ENCODE peak calls at places on chromosomes 6 and 20, in nine cellular contexts. L is GM12891, J is suprapubic skin, M is K562, R is transverse colon, H is upper lobe of left lung, V is HL-60, F is stomach, N is Panc1. P is an unnamed sample.

GRCh38 chr20:13515291-13515690 is 123.4 kb downstream of the TASP1 start:
- DNase-seq in L (no peak), J (no peak), M (no peak), R (no peak), H (no peak), V (no peak), F (no peak), N (no peak), P (no peak)

GRCh38 chr6:69089539-69089938 is 454.5 kb downstream of the ADGRB3 start:
- DNase-seq in L (no peak), J (no peak), M (no peak), R (no peak), H (no peak), V (no peak), F (no peak), N (no peak), P (no peak)

GRCh38 chr6:111718326-111718725 is 112.6 kb upstream of the TRAF3IP2 start:
- DNase-seq in L (no peak), J (no peak), M (no peak), R (no peak), H (no peak), V (no peak), F (no peak), N (no peak), P (no peak)

GRCh38 chr6:107493158-107494057 is 3.5 kb downstream of the SOBP start:
- DNase-seq in L (no peak), J (no peak), M (no peak), R (no peak), H (no peak), V (no peak), F (peak), N (no peak), P (no peak)

GRCh38 chr6:49326337-49326736 is 136.7 kb downstream of the MMUT start:
- DNase-seq in L (no peak), J (no peak), M (no peak), R (no peak), H (no peak), V (no peak), F (no peak), N (peak), P (no peak)

GRCh38 chr6:19107468-19107867 is 720.3 kb downstream of the RNF144B start:
- DNase-seq in L (no peak), J (no peak), M (no peak), R (no peak), H (no peak), V (no peak), F (no peak), N (no peak), P (no peak)

GRCh38 chr20:32751309-32752020 is 8.2 kb upstream of the COMMD7 start:
- DNase-seq in L (no peak), J (no peak), M (no peak), R (no peak), H (no peak), V (no peak), F (no peak), N (no peak), P (no peak)

GRCh38 chr6:160679402-160679769 is 15.3 kb upstream of the LPA start:
- DNase-seq in L (no peak), J (no peak), M (peak), R (no peak), H (no peak), V (no peak), F (no peak), N (no peak), P (no peak)

GRCh38 chr6:130500693-130501092 is 134.9 kb downstream of the TMEM200A start:
- DNase-seq in L (no peak), J (no peak), M (no peak), R (no peak), H (no peak), V (no peak), F (no peak), N (no peak), P (no peak)

GRCh38 chr6:121614115-121614514 is 178.7 kb downstream of the GJA1 start:
- DNase-seq in L (no peak), J (no peak), M (no peak), R (no peak), H (no peak), V (no peak), F (no peak), N (no peak), P (no peak)
- TF ChIP-seq POLR2AphosphoS5 in L (no peak), J (no peak), M (no peak), R (no peak), H (no peak), V (no peak), F (no peak), N (no peak), P (no peak)

DNA sequence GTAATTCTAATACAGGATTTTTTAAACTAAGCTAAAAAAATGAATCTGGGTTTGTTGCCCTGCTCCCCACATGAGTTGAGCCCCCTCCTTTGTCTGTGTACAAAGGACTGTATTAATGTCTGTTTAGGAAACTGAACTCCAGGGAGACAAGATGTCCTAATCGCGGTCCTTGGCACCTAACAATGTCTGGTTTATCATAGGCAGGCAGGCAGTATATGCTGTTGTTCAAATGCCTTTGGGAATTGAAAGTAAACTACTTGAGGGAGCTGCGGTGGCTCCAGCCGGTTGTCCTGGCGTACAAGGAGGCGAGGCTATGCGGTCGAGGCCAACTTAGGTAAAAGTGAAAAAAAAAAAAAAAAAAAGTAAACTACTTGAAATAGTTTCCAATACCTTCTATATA is 98.5 kb downstream of the TULP4 start:
- DNase-seq in L (no peak), J (no peak), M (no peak), R (no peak), H (no peak), V (no peak), F (no peak), N (no peak), P (no peak)
- TF ChIP-seq POLR2AphosphoS5 in L (no peak), J (no peak), M (no peak), R (no peak), H (no peak), V (no peak), F (no peak), N (no peak), P (no peak)

DNA sequence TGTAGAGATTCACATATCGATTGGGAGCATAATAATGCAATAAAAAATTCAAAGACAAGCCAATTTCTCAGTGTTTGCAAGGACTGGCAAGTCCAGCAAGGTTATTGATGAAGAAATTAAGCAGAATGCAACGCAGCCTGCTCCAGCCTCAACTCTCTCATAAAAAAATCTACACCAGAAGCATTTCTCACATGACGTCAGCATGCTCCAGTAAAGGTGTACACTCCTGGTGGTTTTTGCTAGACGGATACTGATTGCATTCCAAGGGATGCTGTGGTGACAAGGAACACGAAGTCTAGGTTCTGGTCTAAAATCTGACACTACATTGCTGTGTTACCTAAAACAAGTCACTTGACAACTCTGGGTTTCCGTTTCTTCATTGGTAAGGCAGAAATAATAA is 167.4 kb upstream of the PRND start:
- DNase-seq in L (no peak), J (no peak), M (no peak), R (no peak), H (no peak), V (no peak), F (no peak), N (no peak), P (no peak)
- TF ChIP-seq POLR2AphosphoS5 in L (no peak), J (no peak), M (no peak), R (no peak), H (no peak), V (no peak), F (no peak), N (no peak), P (no peak)

GRCh38 chr6:24719125-24719931 is at the start of gene C6orf62:
- DNase-seq in L (no peak), J (no peak), M (peak), R (peak), H (peak), V (no peak), F (peak), N (no peak), P (no peak)
- TF ChIP-seq POLR2AphosphoS5 in L (peak), J (no peak), M (peak), R (peak), H (no peak), V (no peak), F (no peak), N (peak), P (no peak)

GRCh38 chr6:29631209-29631810 is 1.7 kb downstream of the GABBR1 start:
- DNase-seq in L (no peak), J (no peak), M (peak), R (no peak), H (no peak), V (no peak), F (no peak), N (no peak), P (no peak)

GRCh38 chr6:29626948-29627761 is 5.8 kb downstream of the GABBR1 start:
- DNase-seq in L (no peak), J (peak), M (no peak), R (no peak), H (no peak), V (no peak), F (no peak), N (no peak), P (no peak)

GRCh38 chr6:29627762-29628418 is 5.1 kb downstream of the GABBR1 start:
- DNase-seq in L (peak), J (peak), M (peak), R (peak), H (peak), V (no peak), F (peak), N (no peak), P (no peak)

GRCh38 chr6:29629571-29629970 is 3.4 kb downstream of the GABBR1 start:
- DNase-seq in L (no peak), J (no peak), M (no peak), R (no peak), H (no peak), V (no peak), F (no peak), N (no peak), P (no peak)

GRCh38 chr6:29628419-29629281 is 4.3 kb downstream of the GABBR1 start:
- DNase-seq in L (peak), J (peak), M (peak), R (peak), H (peak), V (no peak), F (peak), N (peak), P (no peak)
- TF ChIP-seq POLR2AphosphoS5 in L (no peak), J (no peak), M (peak), R (no peak), H (no peak), V (no peak), F (peak), N (no peak), P (peak)

P was measured in vagina.